ENCODE peak calls at places on chromosomes 7 and 10, in seven cellular contexts. K, Q, U, R, B, D and T are unnamed samples.

GRCh38 chr7:88111136-88111748 is 108.6 kb downstream of the SRI start:
- DNase-seq in K (peak; percentile 44), Q (no peak), U (peak; percentile 5), R (peak; percentile 68), B (no peak), D (peak; percentile 49), T (peak; percentile 67)

GRCh38 chr10:70191906-70192305 is 21.6 kb upstream of the SAR1A start:
- DNase-seq in K (peak; percentile 21), Q (no peak), U (peak; percentile 45), R (peak; percentile 96), B (no peak), D (peak; percentile 40), T (no peak)

GRCh38 chr7:4742051-4742573 is 33.3 kb upstream of the AP5Z1 start:
- DNase-seq in K (no peak), Q (no peak), U (no peak), R (no peak), B (no peak), D (no peak), T (no peak)

GRCh38 chr10:110074986-110075664 is 67.3 kb downstream of the ADD3 start:
- DNase-seq in K (no peak), Q (no peak), U (no peak), R (peak; percentile 93), B (no peak), D (peak; percentile 90), T (no peak)

GRCh38 chr7:50632561-50633413 is 67.6 kb upstream of the DDC start:
- DNase-seq in K (peak; percentile 70), Q (no peak), U (peak; percentile 51), R (peak; percentile 56), B (peak; percentile 23), D (peak; percentile 69), T (peak; percentile 59)

GRCh38 chr7:134374291-134374690 is 57.6 kb upstream of the SLC35B4 start:
- DNase-seq in K (no peak), Q (no peak), U (no peak), R (no peak), B (no peak), D (no peak), T (no peak)

GRCh38 chr10:62895058-62895457 is 78.9 kb upstream of the EGR2 start:
- DNase-seq in K (no peak), Q (no peak), U (no peak), R (peak; percentile 79), B (no peak), D (peak; percentile 66), T (no peak)

GRCh38 chr10:91589656-91590035 is 43.2 kb downstream of the PPP1R3C start:
- DNase-seq in K (no peak), Q (no peak), U (no peak), R (no peak), B (no peak), D (no peak), T (no peak)

GRCh38 chr7:460374-461117 is 59.1 kb downstream of the PDGFA start:
- DNase-seq in K (no peak), Q (no peak), U (no peak), R (peak; percentile 47), B (no peak), D (peak; percentile 65), T (no peak)

GRCh38 chr7:127900735-127901685 is 130.2 kb downstream of the LRRC4 start:
- DNase-seq in K (no peak), Q (no peak), U (no peak), R (no peak), B (no peak), D (no peak), T (no peak)

GRCh38 chr7:50552921-50553320 is 12.3 kb downstream of the DDC start:
- DNase-seq in K (peak; percentile 21), Q (no peak), U (peak; percentile 29), R (peak; percentile 59), B (no peak), D (peak; percentile 81), T (no peak)

GRCh38 chr7:132767378-132767777 is 191.1 kb upstream of the PLXNA4 start:
- DNase-seq in K (no peak), Q (no peak), U (no peak), R (no peak), B (no peak), D (no peak), T (no peak)

GRCh38 chr7:91812388-91812787 is 68.1 kb downstream of the MTERF1 start:
- DNase-seq in K (no peak), Q (no peak), U (no peak), R (peak; percentile 5), B (no peak), D (peak; percentile 48), T (no peak)

GRCh38 chr7:47516985-47517590 is 64.8 kb downstream of the TNS3 start:
- DNase-seq in K (no peak), Q (no peak), U (no peak), R (no peak), B (no peak), D (no peak), T (peak; percentile 19)

GRCh38 chr10:121165276-121165675 is 314.1 kb downstream of the WDR11 start:
- DNase-seq in K (no peak), Q (no peak), U (no peak), R (no peak), B (no peak), D (peak; percentile 86), T (no peak)

GRCh38 chr10:119668461-119668860 is 17.3 kb downstream of the BAG3 start:
- DNase-seq in K (no peak), Q (no peak), U (no peak), R (no peak), B (no peak), D (peak; percentile 80), T (no peak)

GRCh38 chr7:30987936-30988335 is 24.2 kb downstream of the GHRHR start:
- DNase-seq in K (no peak), Q (no peak), U (no peak), R (no peak), B (no peak), D (no peak), T (no peak)

GRCh38 chr10:117781216-117781836 is 238.8 kb downstream of the EMX2 start:
- DNase-seq in K (no peak), Q (no peak), U (no peak), R (no peak), B (no peak), D (no peak), T (no peak)

GRCh38 chr7:53420550-53420949 is 385.1 kb downstream of the POM121L12 start:
- DNase-seq in K (no peak), Q (no peak), U (no peak), R (no peak), B (no peak), D (no peak), T (no peak)

GRCh38 chr10:133464582-133465031 is 10.9 kb downstream of the SCART1 start:
- DNase-seq in K (no peak), Q (no peak), U (no peak), R (no peak), B (no peak), D (no peak), T (no peak)

GRCh38 chr10:80144302-80145131 is 12.0 kb downstream of the PLAC9 start:
- DNase-seq in K (peak; percentile 11), Q (no peak), U (no peak), R (no peak), B (no peak), D (peak; percentile 47), T (peak; percentile 72)